ENCODE peak calls at places on chromosomes 5 and 9, in five cellular contexts. G, D, Q, I and T are unnamed samples.

GRCh38 chr5:73443725-73444498 is 4.7 kb downstream of the FOXD1 start:
- DNase-seq in I (no peak), D (no peak), G (no peak), Q (no peak), T (no peak)

GRCh38 chr9:114733814-114734213 is 51.8 kb upstream of the TEX48 start:
- DNase-seq in G (no peak), Q (no peak), D (no peak), I (no peak), T (peak)

GRCh38 chr5:145483211-145483610 is 351.9 kb downstream of the PRELID2 start:
- DNase-seq in Q (no peak), G (no peak), D (peak), I (no peak), T (no peak)

GRCh38 chr5:10564838-10565784 is 1.2 kb downstream of the ANKRD33B start:
- DNase-seq in G (no peak), I (no peak), D (peak), Q (no peak), T (no peak)

GRCh38 chr9:77820293-77820954 is 172.3 kb upstream of the GNA14 start:
- DNase-seq in D (peak), I (no peak), G (peak), Q (no peak), T (peak)

GRCh38 chr9:97364769-97365490 is 47.0 kb upstream of the TDRD7 start:
- DNase-seq in Q (no peak), I (no peak), D (no peak), G (no peak), T (no peak)

GRCh38 chr5:24621809-24622208 is 23.0 kb downstream of the CDH10 start:
- DNase-seq in I (peak), D (no peak), G (peak), Q (no peak), T (no peak)

GRCh38 chr9:14131353-14132088 is 182.4 kb downstream of the NFIB start:
- DNase-seq in G (no peak), Q (no peak), I (peak), D (no peak), T (no peak)

GRCh38 chr5:56686337-56687198 is 128.8 kb upstream of the MAP3K1 start:
- DNase-seq in G (no peak), Q (no peak), D (no peak), I (no peak), T (no peak)

GRCh38 chr9:27848315-27848714 is 275.0 kb upstream of the C9orf72 start:
- DNase-seq in G (no peak), Q (no peak), D (no peak), I (no peak), T (no peak)

GRCh38 chr5:57703726-57704125 is 221.1 kb upstream of the ACTBL2 start:
- DNase-seq in G (no peak), Q (no peak), D (no peak), I (no peak), T (peak)

GRCh38 chr9:110189001-110189400 is 19.0 kb downstream of the C9orf152 start:
- DNase-seq in D (no peak), I (no peak), G (peak), Q (no peak), T (peak)

GRCh38 chr9:70765935-70766334 is 351.5 kb upstream of the KLF9 start:
- DNase-seq in D (no peak), Q (no peak), I (no peak), G (no peak), T (no peak)